ENCODE peak calls at places on chromosomes 16 and 17, in seven cellular contexts. W is H9, Q is neuronal stem cell, G is IMR-90, T is mesendoderm, B is trophoblast cell, O is H1. A is an unnamed sample.
A peak's percentile ranks its signal among the peaks of the same experiment; 100 is the strongest.

GRCh38 chr16:389317-389716 is 7.5 kb upstream of the PGAP6 start:
- DNase-seq in W (no peak), Q (no peak), G (no peak), T (no peak), B (no peak), O (no peak), A (no peak)

GRCh38 chr16:15672514-15673167 is 22.6 kb downstream of the NDE1 start:
- DNase-seq in W (no peak), Q (no peak), G (peak; percentile 96), T (peak; percentile 3), B (peak; percentile 98), O (no peak), A (peak; percentile 98)

GRCh38 chr17:61943117-61943516 is 15.3 kb upstream of the INTS2 start:
- DNase-seq in W (no peak), Q (no peak), G (no peak), T (no peak), B (no peak), O (no peak), A (no peak)

GRCh38 chr17:41710472-41711090 is 1.6 kb upstream of the GAST start:
- DNase-seq in W (no peak), Q (no peak), G (peak; percentile 75), T (no peak), B (peak; percentile 7), O (no peak), A (peak; percentile 72)

GRCh38 chr17:4676777-4677176 is 27.2 kb downstream of the PELP1 start:
- DNase-seq in W (no peak), Q (no peak), G (no peak), T (no peak), B (no peak), O (no peak), A (no peak)

GRCh38 chr16:30677931-30678585 is 19.8 kb downstream of the FBRS start:
- DNase-seq in W (peak; percentile 88), Q (no peak), G (no peak), T (peak; percentile 36), B (no peak), O (peak; percentile 87), A (no peak)

GRCh38 chr16:22304411-22304810 is 7.2 kb downstream of the POLR3E start:
- DNase-seq in W (no peak), Q (no peak), G (no peak), T (no peak), B (no peak), O (no peak), A (no peak)

GRCh38 chr16:19242186-19242585 is 43.3 kb upstream of the CLEC19A start:
- DNase-seq in W (no peak), Q (no peak), G (no peak), T (no peak), B (peak; percentile 77), O (no peak), A (no peak)

GRCh38 chr16:83040174-83040573 is 413.4 kb downstream of the CDH13 start:
- DNase-seq in W (no peak), Q (no peak), G (peak; percentile 81), T (no peak), B (no peak), O (no peak), A (peak; percentile 11)

GRCh38 chr16:82082543-82083244 is 47.6 kb downstream of the HSD17B2 start:
- DNase-seq in W (no peak), Q (no peak), G (peak; percentile 52), T (peak; percentile 13), B (no peak), O (no peak), A (peak; percentile 69)

GRCh38 chr16:57536306-57537193 is at the start of gene CCDC102A:
- DNase-seq in W (peak; percentile 57), Q (no peak), G (no peak), T (peak; percentile 46), B (peak; percentile 25), O (no peak), A (no peak)

GRCh38 chr17:596763-597644 is 117.6 kb downstream of the VPS53 start:
- DNase-seq in W (no peak), Q (no peak), G (peak; percentile 90), T (no peak), B (no peak), O (no peak), A (peak; percentile 52)

GRCh38 chr17:6137716-6138502 is 67.7 kb downstream of the WSCD1 start:
- DNase-seq in W (no peak), Q (no peak), G (no peak), T (no peak), B (no peak), O (no peak), A (no peak)

GRCh38 chr17:69492410-69493071 is 78.0 kb downstream of the MAP2K6 start:
- DNase-seq in W (peak; percentile 88), Q (no peak), G (peak; percentile 88), T (peak; percentile 95), B (peak; percentile 86), O (peak; percentile 44), A (peak; percentile 78)

GRCh38 chr17:81345211-81346089 is 49.8 kb upstream of the BAHCC1 start:
- DNase-seq in W (peak; percentile 87), Q (peak; percentile 82), G (peak; percentile 87), T (peak; percentile 94), B (peak; percentile 85), O (no peak), A (peak; percentile 90)

DNA sequence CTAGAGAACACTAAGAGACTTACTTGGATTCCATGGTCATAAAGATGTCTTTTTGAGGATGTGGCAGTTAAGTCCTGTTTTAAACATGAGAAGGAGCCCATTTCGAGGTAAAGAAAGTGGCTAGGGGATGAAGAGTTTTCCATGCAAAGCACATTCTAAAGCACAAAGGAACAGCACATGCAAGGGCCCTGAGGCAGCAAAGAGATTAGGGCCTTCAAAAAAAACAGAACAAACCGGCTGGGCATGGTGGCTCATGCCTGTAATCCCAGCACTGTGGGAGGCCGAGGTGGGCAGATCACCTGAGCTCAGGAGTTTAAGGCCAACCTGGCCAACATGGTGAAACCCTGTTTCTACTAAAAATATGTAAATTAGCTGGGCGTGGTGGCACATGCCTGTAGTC is 79.8 kb downstream of the AKAP1 start:
- DNase-seq in W (no peak), Q (no peak), G (no peak), T (no peak), B (peak; percentile 89), O (no peak), A (no peak)
- H2AK5ac ChIP-seq in W (no peak overlapping the region), Q (no peak overlapping the region), G (no peak overlapping the region), T (no peak overlapping the region), B (peak overlapping the region; percentile 42), O (no peak overlapping the region), A (no peak overlapping the region)

DNA sequence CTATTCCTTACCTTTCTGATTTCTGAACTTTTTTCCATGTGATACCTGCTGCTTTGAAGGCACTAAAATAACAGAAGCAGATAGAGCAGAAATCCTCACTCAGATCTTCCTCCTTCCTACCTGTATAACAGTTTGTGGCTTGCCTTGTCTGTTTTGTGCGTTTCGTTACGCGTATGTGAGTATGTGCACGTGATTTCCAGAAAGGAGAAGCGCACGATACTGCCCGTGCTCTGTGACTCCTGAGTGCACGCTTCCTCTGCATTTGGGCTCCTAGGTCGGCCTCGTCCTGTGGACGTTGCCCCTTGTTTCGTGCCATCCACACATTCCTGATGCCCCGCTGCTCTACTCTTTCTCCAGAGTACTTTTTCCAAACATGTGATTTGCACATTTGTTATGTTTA is 4.1 kb downstream of the COX4I1 start:
- DNase-seq in W (no peak), Q (no peak), G (no peak), T (no peak), B (no peak), O (no peak), A (no peak)
- H3K79me1 ChIP-seq in W (peaks cover 11% of the 10 kb centered on the region), Q (peaks cover 10% of the 10 kb centered on the region), G (peaks cover 41% of the 10 kb centered on the region), T (peaks cover 23% of the 10 kb centered on the region), B (peaks cover 12% of the 10 kb centered on the region), O (no peaks in the 10 kb centered on the region), A (peaks cover 26% of the 10 kb centered on the region)

DNA sequence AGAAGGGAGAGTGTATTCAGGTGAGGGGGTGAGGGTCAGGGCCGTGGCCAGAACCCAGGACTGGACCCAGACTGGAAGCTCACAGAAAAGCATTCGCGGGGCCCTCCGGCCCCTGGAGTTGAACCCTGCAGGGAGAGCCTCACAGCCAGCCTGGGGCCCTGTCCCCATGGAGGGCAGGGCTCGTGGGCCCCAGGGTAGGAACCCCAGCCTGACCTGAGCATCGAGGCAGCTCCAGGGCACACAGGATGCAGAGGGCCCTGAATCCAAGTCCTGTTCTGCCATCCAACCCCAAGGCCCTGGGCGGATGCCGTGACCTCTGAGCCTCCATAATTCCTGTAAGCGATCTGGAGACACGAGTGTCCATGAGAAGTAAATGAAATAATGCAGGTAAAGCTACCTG is 79.1 kb downstream of the MGAT5B start:
- DNase-seq in W (no peak), Q (no peak), G (no peak), T (no peak), B (no peak), O (no peak), A (no peak)
- H2AK5ac ChIP-seq in W (no peak overlapping the region), Q (peak overlapping the region; percentile 35), G (no peak overlapping the region), T (no peak overlapping the region), B (no peak overlapping the region), O (no peak overlapping the region), A (no peak overlapping the region)

GRCh38 chr16:71792176-71792575 is 16.5 kb downstream of the AP1G1 start:
- DNase-seq in W (no peak), Q (no peak), G (no peak), T (no peak), B (no peak), O (no peak), A (no peak)

GRCh38 chr16:71794018-71794417 is 14.6 kb downstream of the AP1G1 start:
- DNase-seq in W (no peak), Q (no peak), G (no peak), T (no peak), B (no peak), O (no peak), A (no peak)

GRCh38 chr16:71794943-71795342 is 13.7 kb downstream of the AP1G1 start:
- DNase-seq in W (no peak), Q (no peak), G (no peak), T (no peak), B (no peak), O (no peak), A (no peak)

DNA sequence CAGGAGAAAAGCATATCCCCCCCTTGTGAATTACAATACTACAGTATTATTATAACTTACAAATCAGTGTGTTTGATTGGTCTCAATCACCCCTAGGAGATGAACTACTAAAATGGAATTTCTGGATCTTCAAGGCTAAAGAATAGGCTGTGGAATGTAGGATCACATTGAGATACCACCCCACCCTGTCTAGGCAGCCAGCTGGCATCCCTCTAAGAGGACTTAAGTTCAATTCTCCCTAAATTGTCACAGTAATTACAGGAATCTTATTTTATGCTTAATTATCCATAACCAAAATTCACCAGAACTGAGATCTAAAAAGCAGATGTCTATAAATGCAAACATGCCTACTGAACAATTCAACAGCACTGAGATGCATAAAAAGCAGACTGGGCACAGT is 12.1 kb downstream of the AP1G1 start:
- DNase-seq in W (no peak), Q (no peak), G (no peak), T (no peak), B (peak; percentile 48), O (no peak), A (no peak)
- H3K79me1 ChIP-seq in W (peaks cover 15% of the 10 kb centered on the region), Q (peaks cover 9% of the 10 kb centered on the region), G (no peaks in the 10 kb centered on the region), T (peaks cover 5% of the 10 kb centered on the region), B (no peaks in the 10 kb centered on the region), O (peaks cover 7% of the 10 kb centered on the region), A (no peaks in the 10 kb centered on the region)

A was measured in mesenchymal stem cell.